ENCODE peak calls at places on chromosomes 3 and 15, in eight cellular contexts. E, Q, F, X, W, C, T and M are unnamed samples. For H3K4me1, the result is how much of the 10 kb centered on the place peaks cover.

GRCh38 chr3:188037116-188037718 is 116.7 kb upstream of the LPP start:
- DNase-seq in W (peak), X (no peak), T (no peak), Q (peak), C (peak), E (peak), F (no peak), M (no peak)

GRCh38 chr15:31235298-31236183 is 91.1 kb upstream of the KLF13 start:
- DNase-seq in X (peak), T (no peak), C (peak), W (no peak), E (peak), F (peak), Q (no peak), M (peak)

GRCh38 chr15:58459562-58459961 is 27.8 kb downstream of the LIPC start:
- DNase-seq in E (no peak), C (no peak), W (no peak), Q (no peak), T (no peak), X (no peak), F (peak), M (no peak)

GRCh38 chr3:53412953-53413352 is 65.6 kb upstream of the DCP1A start:
- DNase-seq in E (no peak), X (no peak), Q (no peak), C (no peak), F (no peak), T (no peak), W (no peak), M (no peak)

GRCh38 chr15:91694829-91695205 is 158.7 kb upstream of the SLCO3A1 start:
- DNase-seq in C (peak), W (peak), Q (no peak), F (no peak), X (peak), E (peak), T (peak), M (peak)

GRCh38 chr3:135217730-135218129 is 422.7 kb downstream of the EPHB1 start:
- DNase-seq in F (no peak), E (no peak), W (peak), C (no peak), X (no peak), Q (no peak), T (no peak), M (no peak)

GRCh38 chr15:51888593-51889195 is 59.2 kb downstream of the TMOD3 start:
- DNase-seq in X (no peak), C (no peak), F (no peak), E (no peak), T (no peak), Q (peak), W (no peak), M (no peak)

GRCh38 chr15:51368751-51369450 is 27.4 kb downstream of the GLDN start:
- DNase-seq in F (no peak), T (no peak), C (no peak), X (no peak), W (no peak), E (peak), Q (no peak), M (no peak)

GRCh38 chr3:111592941-111593340 is 2.2 kb downstream of the ZBED2 start:
- DNase-seq in W (no peak), C (peak), Q (peak), T (no peak), X (no peak), F (no peak), E (peak), M (no peak)

GRCh38 chr3:4271834-4272233 is 31.3 kb upstream of the SETMAR start:
- DNase-seq in F (no peak), E (peak), T (no peak), X (no peak), Q (peak), W (no peak), C (no peak), M (no peak)

GRCh38 chr3:89380006-89380405 is 272.6 kb downstream of the EPHA3 start:
- DNase-seq in F (no peak), T (no peak), Q (no peak), W (no peak), X (no peak), E (peak), C (no peak), M (no peak)

GRCh38 chr3:32743934-32744333 is 58.9 kb downstream of the CNOT10 start:
- DNase-seq in X (no peak), F (no peak), W (no peak), E (no peak), Q (no peak), T (no peak), C (no peak), M (no peak)

GRCh38 chr15:68436680-68437079 is 4.7 kb upstream of the ITGA11 start:
- DNase-seq in W (no peak), X (no peak), F (no peak), T (no peak), C (no peak), Q (no peak), E (no peak), M (no peak)

GRCh38 chr3:134002326-134002725 is 27.4 kb downstream of the SLCO2A1 start:
- DNase-seq in T (no peak), E (peak), Q (no peak), W (no peak), X (no peak), F (no peak), C (no peak), M (peak)

GRCh38 chr15:79593119-79593869 is 161.2 kb downstream of the MINAR1 start:
- DNase-seq in W (no peak), C (no peak), E (peak), T (no peak), F (no peak), X (no peak), Q (peak), M (no peak)
- TF ChIP-seq CTCF in W (peak), C (no peak), E (peak), T (no peak), F (no peak), X (no peak), Q (peak), M (no peak)

DNA sequence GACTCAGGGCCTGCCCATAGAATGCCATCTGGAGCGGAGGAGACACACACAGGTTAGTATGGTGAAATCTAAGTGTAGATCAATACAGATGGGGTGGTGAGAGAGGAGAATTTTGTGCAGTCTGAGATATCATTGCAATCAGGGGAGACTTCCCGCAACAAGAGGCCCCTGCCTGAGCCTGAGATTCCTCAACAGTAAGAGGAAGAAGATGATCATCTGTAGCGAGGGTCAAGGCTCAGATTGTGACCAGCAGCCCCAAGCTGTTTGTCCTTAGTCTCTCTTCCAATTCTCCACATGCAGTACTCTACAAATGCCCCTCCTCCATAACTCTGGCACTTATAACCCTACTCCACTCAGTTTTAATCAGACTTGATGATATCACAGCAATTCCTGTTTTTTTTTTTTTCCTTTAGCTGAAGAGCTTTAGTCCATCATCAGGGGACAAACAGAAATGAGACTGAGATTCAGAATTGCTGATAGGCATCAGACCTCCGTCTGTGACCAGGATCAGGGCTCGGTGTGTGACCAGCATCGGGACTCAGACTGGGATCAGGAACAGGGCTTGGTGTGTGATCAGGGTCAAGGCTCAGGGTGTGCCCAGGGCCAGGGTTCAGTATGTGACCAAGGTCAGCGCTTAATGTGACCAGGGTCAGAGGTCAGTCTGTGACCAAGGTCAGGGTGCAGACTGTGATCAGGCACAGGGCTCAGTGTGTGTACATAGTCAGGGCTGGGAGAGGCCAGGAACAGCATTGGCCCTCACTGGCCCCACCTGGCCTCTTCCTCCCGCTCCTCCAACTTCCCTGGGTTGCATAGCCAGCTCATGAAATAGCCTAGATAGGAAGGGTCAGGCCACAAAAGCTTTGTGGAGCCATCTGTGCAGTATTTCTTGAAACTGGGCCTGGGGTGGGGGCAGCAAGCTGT is 14.1 kb downstream of the LOXL1 start:
- DNase-seq in C (no peak), F (peak), T (no peak), X (peak), Q (no peak), W (no peak), E (no peak), M (no peak)
- H3K27ac ChIP-seq in C (no peak), F (peak), T (peak), X (no peak), Q (no peak), W (no peak), E (peak), M (peak)

GRCh38 chr3:183587337-183587736 is 31.8 kb upstream of the KLHL6 start:
- DNase-seq in W (no peak), E (no peak), C (no peak), T (no peak), Q (no peak), F (no peak), X (no peak), M (no peak)
- H3K4me1 ChIP-seq in W (under half), E (under half), C (under half), T (under half), Q (under half), F (under half), X (under half), M (under half)

DNA sequence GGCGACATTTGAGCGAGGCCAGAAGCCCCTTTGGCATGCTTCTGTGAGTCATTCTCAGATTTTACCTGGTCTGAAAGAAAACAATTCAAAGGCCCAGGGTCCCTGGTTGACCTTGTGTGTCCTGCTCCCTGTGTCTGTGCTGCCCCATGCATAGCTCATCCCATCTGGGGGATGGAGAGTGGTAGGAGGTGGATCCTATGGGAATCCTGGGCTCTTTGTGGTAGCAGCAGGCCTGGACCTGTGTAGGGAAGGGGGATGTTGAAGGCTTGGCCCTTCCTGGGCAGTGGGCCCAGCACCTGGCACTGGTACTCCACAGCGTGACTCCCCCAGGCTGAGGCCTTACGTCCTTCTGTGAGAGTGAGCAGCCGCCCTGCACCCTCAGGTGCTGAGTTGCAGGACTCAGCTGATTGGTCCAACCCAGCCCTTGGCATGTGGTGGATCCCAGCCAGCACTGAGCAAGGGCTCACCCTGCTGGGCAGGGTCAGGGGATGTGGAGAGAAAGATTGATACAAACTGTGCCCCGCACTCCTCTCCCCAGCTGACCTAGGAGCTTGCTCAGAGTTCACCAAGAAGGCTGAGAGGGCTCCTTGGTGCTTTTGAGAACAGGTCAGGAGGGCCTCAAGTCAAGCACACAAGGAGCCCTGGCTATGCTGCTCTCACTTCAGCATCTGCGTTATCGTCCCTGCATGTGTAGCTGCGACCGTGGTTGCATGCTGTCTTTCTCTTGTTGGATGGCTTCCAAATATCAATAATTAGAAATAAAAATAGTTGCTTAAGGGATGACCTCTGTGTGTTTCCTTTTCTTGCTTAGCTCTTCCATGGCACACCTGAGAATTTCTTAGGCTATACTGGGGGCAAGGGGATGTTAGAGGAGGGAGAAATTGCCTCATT is 21.4 kb upstream of the JMJD7 start:
- DNase-seq in E (no peak), Q (peak), C (peak), W (no peak), F (no peak), T (no peak), X (no peak), M (no peak)
- TF ChIP-seq CTCF in E (no peak), Q (peak), C (no peak), W (no peak), F (no peak), T (no peak), X (no peak), M (no peak)

GRCh38 chr3:152126260-152126659 is 142.5 kb upstream of the MBNL1 start:
- DNase-seq in X (no peak), Q (no peak), F (no peak), W (no peak), E (peak), C (no peak), T (no peak), M (no peak)
- H3K27ac ChIP-seq in X (no peak), Q (no peak), F (no peak), W (no peak), E (no peak), C (no peak), T (no peak), M (no peak)

GRCh38 chr15:69760263-69760855 is 307.7 kb downstream of the RPLP1 start:
- DNase-seq in F (no peak), E (peak), Q (no peak), W (no peak), X (no peak), T (peak), C (no peak), M (no peak)

GRCh38 chr15:69756440-69756839 is 303.8 kb downstream of the RPLP1 start:
- DNase-seq in C (no peak), F (no peak), E (no peak), W (no peak), Q (no peak), T (no peak), X (no peak), M (no peak)

GRCh38 chr15:69758810-69759410 is 306.3 kb downstream of the RPLP1 start:
- DNase-seq in E (peak), C (peak), F (peak), X (no peak), T (no peak), W (no peak), Q (no peak), M (no peak)

GRCh38 chr15:69757186-69757585 is 304.6 kb downstream of the RPLP1 start:
- DNase-seq in Q (no peak), T (no peak), F (no peak), C (no peak), W (no peak), X (no peak), E (peak), M (no peak)

DNA sequence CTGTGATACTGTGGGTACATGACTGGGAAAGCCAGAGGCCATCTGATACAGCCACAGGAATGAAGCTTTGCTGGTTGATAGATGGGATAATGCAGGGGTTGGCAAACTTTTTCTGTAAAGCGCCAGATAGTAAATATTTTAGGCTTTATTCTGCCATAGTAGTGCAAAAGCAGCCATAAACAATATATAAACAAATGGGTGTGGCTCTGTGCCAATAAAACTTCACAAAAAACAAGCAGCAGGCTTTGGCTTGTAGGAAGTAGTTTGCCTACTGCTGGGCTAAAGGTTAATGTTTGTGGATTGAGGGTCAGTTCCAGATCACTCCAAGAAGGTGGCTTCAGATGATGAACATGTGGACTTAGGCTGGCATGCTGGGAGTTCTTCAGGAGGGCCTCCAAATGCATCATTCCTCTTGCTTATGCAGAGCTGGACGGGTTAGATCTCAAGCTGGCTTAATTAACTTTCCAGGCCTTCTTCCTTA is 305.7 kb downstream of the RPLP1 start:
- DNase-seq in F (no peak), E (peak), T (no peak), W (no peak), C (no peak), Q (no peak), X (no peak), M (no peak)
- H3K4me1 ChIP-seq in F (half or more), E (under half), T (under half), W (under half), C (under half), Q (under half), X (under half), M (under half)

GRCh38 chr3:183353421-183353820 is 75.0 kb downstream of the MCF2L2 start:
- DNase-seq in C (no peak), T (no peak), Q (no peak), F (no peak), E (no peak), W (no peak), X (no peak), M (no peak)

GRCh38 chr3:183350164-183350563 is 78.3 kb downstream of the MCF2L2 start:
- DNase-seq in C (no peak), Q (no peak), W (no peak), E (no peak), T (no peak), X (no peak), F (no peak), M (no peak)

GRCh38 chr3:183354325-183354831 is 74.0 kb downstream of the MCF2L2 start:
- DNase-seq in X (no peak), E (no peak), F (no peak), T (no peak), W (no peak), C (no peak), Q (no peak), M (no peak)

GRCh38 chr3:183354874-183355273 is 73.5 kb downstream of the MCF2L2 start:
- DNase-seq in Q (no peak), W (no peak), F (no peak), T (no peak), X (no peak), C (no peak), E (no peak), M (no peak)

GRCh38 chr3:183349421-183350157 is 78.8 kb downstream of the MCF2L2 start:
- DNase-seq in T (no peak), W (no peak), E (no peak), F (no peak), X (no peak), C (no peak), Q (no peak), M (no peak)
- TF ChIP-seq CTCF in T (no peak), W (no peak), E (no peak), F (no peak), X (no peak), C (no peak), Q (no peak), M (no peak)